ENCODE peak calls at places on chromosomes 5 and 9, in eight cellular contexts. M is Panc1, B is left ventricle myocardium inferior, X is lower leg skin, Z is kidney epithelial cell, C is fibroblast of lung, V is A549, J is brain microvascular endothelial cell. R is an unnamed sample.

GRCh38 chr5:62143268-62144229 is 162.5 kb upstream of the KIF2A start:
- DNase-seq in M (no peak), B (no peak), C (peak), Z (no peak), J (no peak), V (peak), X (no peak), R (no peak)

GRCh38 chr5:75601996-75602395 is 9.3 kb upstream of the ANKDD1B start:
- DNase-seq in B (no peak), C (peak), M (no peak), Z (no peak), J (peak), V (peak), X (no peak), R (no peak)

GRCh38 chr5:31186672-31187267 is 6.7 kb upstream of the CDH6 start:
- DNase-seq in V (peak), B (no peak), C (peak), X (no peak), M (peak), Z (no peak), J (peak), R (peak)

GRCh38 chr5:36570268-36570667 is 36.1 kb upstream of the SLC1A3 start:
- DNase-seq in V (no peak), B (no peak), M (no peak), X (no peak), Z (no peak), J (peak), C (peak), R (peak)

GRCh38 chr9:35516481-35516880 is 26.6 kb downstream of the RUSC2 start:
- DNase-seq in C (peak), M (no peak), B (no peak), V (peak), J (peak), X (no peak), Z (peak), R (no peak)

GRCh38 chr5:133196441-133197085 is 144.8 kb downstream of the HSPA4 start:
- DNase-seq in J (no peak), V (no peak), C (no peak), M (no peak), B (no peak), X (no peak), Z (no peak), R (no peak)

GRCh38 chr5:141863569-141864178 is 14.5 kb downstream of the PCDH1 start:
- DNase-seq in V (no peak), C (no peak), Z (no peak), J (no peak), X (no peak), B (no peak), M (no peak), R (no peak)

GRCh38 chr9:27329292-27329691 is 32.3 kb upstream of the EQTN start:
- DNase-seq in M (no peak), J (no peak), C (no peak), X (no peak), B (no peak), Z (no peak), V (no peak), R (no peak)

GRCh38 chr5:38555354-38556114 is 912 bp downstream of the LIFR start:
- DNase-seq in M (no peak), B (no peak), Z (no peak), J (no peak), V (no peak), C (no peak), X (no peak), R (no peak)

GRCh38 chr5:45796959-45797553 is 100.9 kb upstream of the HCN1 start:
- DNase-seq in V (peak), X (no peak), B (no peak), C (no peak), M (no peak), J (no peak), Z (no peak), R (no peak)

GRCh38 chr9:106649664-106650063 is 213.3 kb upstream of the ZNF462 start:
- DNase-seq in M (no peak), Z (no peak), C (no peak), J (no peak), B (no peak), V (no peak), X (no peak), R (no peak)

GRCh38 chr5:146466521-146467349 is 19.6 kb downstream of the TCERG1 start:
- DNase-seq in J (no peak), C (peak), V (no peak), B (no peak), X (no peak), M (no peak), Z (no peak), R (no peak)

GRCh38 chr5:5066276-5067186 is 73.6 kb upstream of the ADAMTS16 start:
- DNase-seq in M (no peak), C (peak), X (no peak), B (no peak), V (no peak), Z (no peak), J (no peak), R (peak)

GRCh38 chr5:54013556-54014157 is 296.7 kb downstream of the ARL15 start:
- DNase-seq in C (peak), M (no peak), Z (peak), B (no peak), X (no peak), J (peak), V (peak), R (no peak)

GRCh38 chr5:76622076-76622475 is 1.1 kb downstream of the F2RL2 start:
- DNase-seq in J (no peak), B (no peak), V (no peak), C (no peak), M (no peak), Z (no peak), X (no peak), R (no peak)
- H3K4me3 ChIP-seq in J (peak), B (no peak), V (peak), C (peak), M (no peak), Z (no peak), X (no peak), R (peak)

GRCh38 chr5:97281257-97281656 is 98.2 kb upstream of the RIOK2 start:
- DNase-seq in C (no peak), Z (no peak), B (no peak), J (no peak), V (no peak), X (no peak), M (no peak), R (no peak)
- TF ChIP-seq CTCF in C (no peak), Z (no peak), B (no peak), J (no peak), V (no peak), X (no peak), M (no peak), R (no peak)

GRCh38 chr5:83471405-83472212 is at the start of gene VCAN:
- DNase-seq in V (peak), Z (peak), M (no peak), C (peak), B (peak), J (peak), X (peak), R (peak)
- H3K4me3 ChIP-seq in V (peak), Z (peak), M (peak), C (peak), B (peak), J (peak), X (peak), R (peak)

DNA sequence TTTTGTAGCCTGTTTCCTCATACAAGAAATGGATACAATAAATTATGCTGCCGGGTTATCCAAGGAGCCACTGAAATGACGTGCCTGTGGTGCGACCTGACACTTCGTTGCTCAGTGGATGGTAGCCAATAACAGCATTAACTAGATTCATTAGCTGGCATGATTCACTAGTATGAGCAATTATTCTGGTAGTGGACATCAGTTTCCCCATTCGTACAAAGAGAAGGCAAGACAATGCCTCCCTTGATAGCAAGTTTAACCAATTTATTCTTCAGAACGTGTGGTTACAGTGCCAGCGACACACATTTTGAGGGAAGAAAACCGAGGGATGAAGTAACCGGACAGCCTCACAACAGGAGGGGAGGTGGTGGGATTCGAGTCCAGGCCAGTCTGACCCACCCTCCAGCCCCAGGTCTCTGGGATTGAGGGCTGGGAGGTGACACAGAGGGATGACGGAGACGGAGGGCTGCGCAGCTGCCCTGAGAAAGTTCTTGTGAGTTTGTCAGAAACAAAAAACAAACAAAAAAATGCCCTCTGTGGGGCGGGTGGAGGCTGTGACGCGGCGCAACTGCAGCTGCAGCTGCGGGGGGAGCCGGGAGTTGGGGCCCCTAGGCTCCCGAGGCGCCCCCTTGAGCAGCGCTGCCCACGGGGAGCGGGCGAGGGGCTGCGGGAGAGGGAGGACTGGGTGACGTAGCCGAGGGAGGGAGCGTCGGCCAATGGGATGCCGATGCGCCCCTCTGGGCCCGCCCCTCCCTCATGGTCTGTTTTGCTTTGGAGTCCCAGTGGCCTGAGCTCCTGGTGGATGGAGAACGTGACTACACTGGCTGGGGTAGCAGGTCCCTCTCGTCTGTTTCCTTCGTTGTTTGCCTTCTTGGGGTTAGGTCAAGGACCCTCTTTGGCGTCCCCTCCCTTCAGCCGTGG is 10.9 kb downstream of the LHX2 start:
- DNase-seq in X (no peak), Z (no peak), M (no peak), V (no peak), B (no peak), C (peak), J (no peak), R (no peak)
- TF ChIP-seq CTCF in X (no peak), Z (no peak), M (no peak), V (no peak), B (no peak), C (no peak), J (no peak), R (no peak)

DNA sequence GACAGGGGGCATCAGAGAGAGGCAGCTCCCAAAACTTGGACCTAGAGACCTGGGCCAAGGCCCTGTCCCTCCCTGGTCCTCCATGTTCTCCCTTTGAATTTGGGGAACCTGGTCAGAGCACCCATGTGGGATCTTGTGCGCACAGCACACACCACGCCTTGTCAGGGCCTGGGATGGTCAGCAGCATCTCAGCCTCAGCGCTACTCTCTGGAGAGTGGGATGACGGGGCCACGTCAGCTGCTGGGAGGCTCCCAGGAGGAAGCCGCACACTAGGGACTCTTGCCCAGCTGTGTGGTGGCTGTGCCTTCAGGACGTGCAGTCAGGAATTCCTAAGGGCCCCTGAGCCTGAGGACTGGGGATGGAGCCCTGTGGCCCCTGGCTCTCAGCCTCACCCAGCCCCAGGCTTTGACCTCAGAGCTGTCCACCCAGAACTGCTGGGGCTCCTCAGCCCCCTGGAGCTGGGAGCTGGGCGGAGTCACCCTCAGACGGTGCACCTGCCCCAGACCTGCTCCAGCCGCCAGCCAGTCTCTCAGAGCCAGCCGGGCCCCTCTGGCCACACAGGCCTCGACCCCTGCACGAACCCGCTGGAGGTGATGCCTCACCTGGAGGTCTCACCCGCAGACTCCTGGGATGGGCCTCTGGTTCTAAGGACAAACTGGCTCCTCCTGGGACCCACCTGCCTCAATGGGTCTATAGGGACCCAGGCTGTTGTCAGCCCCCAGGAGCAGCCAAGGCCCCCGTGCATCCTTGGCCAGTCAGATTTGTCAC is 38.3 kb upstream of the EGFL7 start:
- DNase-seq in B (no peak), X (no peak), V (no peak), C (no peak), J (no peak), Z (no peak), M (no peak), R (no peak)
- H3K4me3 ChIP-seq in B (no peak), X (no peak), V (no peak), C (no peak), J (no peak), Z (no peak), M (no peak), R (no peak)

GRCh38 chr5:137605377-137605776 is 106.3 kb upstream of the SPOCK1 start:
- DNase-seq in Z (no peak), J (no peak), V (no peak), C (peak), B (no peak), X (no peak), M (no peak), R (no peak)
- TF ChIP-seq CTCF in Z (peak), J (peak), V (no peak), C (no peak), B (peak), X (no peak), M (peak), R (peak)

GRCh38 chr5:65553941-65554340 is 9.0 kb downstream of the CENPK start:
- DNase-seq in J (no peak), X (no peak), B (no peak), V (no peak), Z (no peak), C (no peak), M (no peak), R (no peak)

GRCh38 chr5:65546141-65546540 is 16.8 kb downstream of the CENPK start:
- DNase-seq in Z (no peak), C (no peak), V (no peak), B (no peak), J (no peak), M (no peak), X (no peak), R (no peak)

GRCh38 chr5:65544473-65544872 is 18.5 kb downstream of the CENPK start:
- DNase-seq in Z (no peak), C (no peak), V (no peak), M (no peak), X (no peak), B (no peak), J (no peak), R (no peak)

GRCh38 chr5:65548281-65548680 is 14.7 kb downstream of the CENPK start:
- DNase-seq in C (no peak), X (no peak), Z (no peak), M (no peak), V (no peak), B (no peak), J (no peak), R (no peak)
- H3K4me3 ChIP-seq in C (no peak), X (no peak), Z (no peak), M (no peak), V (no peak), B (no peak), J (no peak), R (no peak)

GRCh38 chr5:179267071-179267670 is 78.1 kb downstream of the ADAMTS2 start:
- DNase-seq in Z (no peak), J (no peak), C (no peak), B (peak), M (no peak), V (no peak), X (peak), R (no peak)
- TF ChIP-seq CTCF in Z (no peak), J (peak), C (no peak), B (no peak), M (no peak), V (no peak), X (no peak), R (no peak)

GRCh38 chr9:127716412-127716811 is 533 bp downstream of the TTC16 start:
- DNase-seq in C (no peak), V (no peak), Z (no peak), X (no peak), B (no peak), M (no peak), J (no peak), R (no peak)
- H3K4me3 ChIP-seq in C (peak), V (peak), Z (no peak), X (no peak), B (peak), M (peak), J (no peak), R (peak)

R was measured in astrocyte of the cerebellum.